ENCODE peak calls at places on chromosome 1, in five cellular contexts. X is H1, A is HepG2, M is HCT116, U is K562. N is an unnamed sample.

GRCh38 chr1:226420328-226420727 is 12.4 kb upstream of the PARP1 start:
- DNase-seq in A (no peak), M (no peak), U (no peak), X (no peak), N (no peak)

GRCh38 chr1:178690496-178690895 is 34.5 kb upstream of the RALGPS2 start:
- DNase-seq in U (no peak), X (no peak), A (no peak), M (no peak), N (no peak)

GRCh38 chr1:225987491-225988316 is 11.4 kb downstream of the SDE2 start:
- DNase-seq in U (no peak), M (peak), X (no peak), A (peak), N (no peak)

GRCh38 chr1:43441166-43441893 is 12.4 kb downstream of the HYI start:
- DNase-seq in X (no peak), A (no peak), M (no peak), U (no peak), N (no peak)

GRCh38 chr1:84605157-84605556 is 30.9 kb upstream of the CTBS start:
- DNase-seq in X (no peak), M (no peak), A (no peak), U (no peak), N (no peak)

GRCh38 chr1:243956448-243956847 is 94.6 kb upstream of the ZBTB18 start:
- DNase-seq in U (no peak), X (no peak), A (no peak), M (no peak), N (no peak)

GRCh38 chr1:239819756-239820155 is 271.9 kb upstream of the FMN2 start:
- DNase-seq in M (no peak), U (no peak), X (no peak), A (no peak), N (no peak)

GRCh38 chr1:165854101-165854845 is 26.9 kb downstream of the UCK2 start:
- DNase-seq in M (no peak), X (no peak), A (no peak), U (no peak), N (no peak)

GRCh38 chr1:168081373-168082007 is 55.2 kb downstream of the GPR161 start:
- DNase-seq in U (no peak), X (no peak), A (no peak), M (no peak), N (no peak)

GRCh38 chr1:243488459-243489163 is 232.8 kb downstream of the SDCCAG8 start:
- DNase-seq in A (no peak), U (no peak), M (no peak), X (no peak), N (no peak)

GRCh38 chr1:67590329-67590728 is 94.7 kb upstream of the GADD45A start:
- DNase-seq in M (no peak), U (no peak), X (no peak), A (no peak), N (no peak)

GRCh38 chr1:159737238-159737637 is 22.8 kb upstream of the CRP start:
- DNase-seq in M (no peak), A (no peak), X (no peak), U (no peak), N (no peak)

GRCh38 chr1:81699234-81699633 is 101.5 kb upstream of the ADGRL2 start:
- DNase-seq in U (no peak), X (no peak), M (no peak), A (no peak), N (no peak)

GRCh38 chr1:6412896-6413295 is 6.8 kb downstream of the HES2 start:
- DNase-seq in A (peak), M (no peak), U (no peak), X (no peak), N (no peak)

GRCh38 chr1:187691439-187691838 is 862.7 kb downstream of the PLA2G4A start:
- DNase-seq in M (peak), X (no peak), A (peak), U (no peak), N (no peak)

GRCh38 chr1:240776237-240776636 is 164.3 kb upstream of the GREM2 start:
- DNase-seq in U (no peak), M (no peak), A (no peak), X (no peak), N (no peak)

GRCh38 chr1:92299477-92300125 is 742 bp downstream of the RPAP2 start:
- DNase-seq in U (no peak), M (no peak), X (no peak), A (no peak), N (no peak)

GRCh38 chr1:41485605-41486004 is 1.1 kb upstream of the EDN2 start:
- DNase-seq in X (no peak), U (peak), M (no peak), A (no peak), N (no peak)

GRCh38 chr1:245960171-245960570 is 546.9 kb downstream of the SMYD3 start:
- DNase-seq in X (no peak), A (no peak), M (no peak), U (no peak), N (no peak)

GRCh38 chr1:200301152-200301551 is 108.7 kb downstream of the ZNF281 start:
- DNase-seq in A (no peak), X (no peak), M (no peak), U (no peak), N (no peak)

GRCh38 chr1:200304146-200304545 is 105.7 kb downstream of the ZNF281 start:
- DNase-seq in M (no peak), A (no peak), U (no peak), X (no peak), N (no peak)

GRCh38 chr1:200305806-200306205 is 104.0 kb downstream of the ZNF281 start:
- DNase-seq in X (no peak), M (no peak), U (no peak), A (no peak), N (peak)

GRCh38 chr1:200302192-200302892 is 107.5 kb downstream of the ZNF281 start:
- DNase-seq in M (no peak), X (no peak), U (no peak), A (no peak), N (no peak)

GRCh38 chr1:200302893-200303250 is 107.0 kb downstream of the ZNF281 start:
- DNase-seq in M (no peak), U (no peak), A (no peak), X (no peak), N (no peak)
- TF ChIP-seq CTCF in M (no peak), U (no peak), A (no peak), X (no peak), N (no peak)

GRCh38 chr1:11132571-11133293 is 33.1 kb upstream of the EXOSC10 start:
- DNase-seq in A (no peak), U (no peak), M (no peak), X (no peak), N (no peak)

GRCh38 chr1:11130406-11130805 is 30.7 kb upstream of the EXOSC10 start:
- DNase-seq in A (no peak), M (no peak), U (no peak), X (no peak), N (no peak)

GRCh38 chr1:11131816-11132215 is 32.1 kb upstream of the EXOSC10 start:
- DNase-seq in A (no peak), X (no peak), U (no peak), M (no peak), N (no peak)

GRCh38 chr1:11138952-11139351 is 39.3 kb upstream of the EXOSC10 start:
- DNase-seq in M (no peak), X (no peak), A (no peak), U (no peak), N (no peak)

GRCh38 chr1:11134352-11135266 is 34.9 kb upstream of the EXOSC10 start:
- DNase-seq in X (no peak), A (no peak), U (no peak), M (no peak), N (no peak)
- TF ChIP-seq SP1 in X (no peak), A (no peak), U (no peak), M (no peak), N (no peak)

DNA sequence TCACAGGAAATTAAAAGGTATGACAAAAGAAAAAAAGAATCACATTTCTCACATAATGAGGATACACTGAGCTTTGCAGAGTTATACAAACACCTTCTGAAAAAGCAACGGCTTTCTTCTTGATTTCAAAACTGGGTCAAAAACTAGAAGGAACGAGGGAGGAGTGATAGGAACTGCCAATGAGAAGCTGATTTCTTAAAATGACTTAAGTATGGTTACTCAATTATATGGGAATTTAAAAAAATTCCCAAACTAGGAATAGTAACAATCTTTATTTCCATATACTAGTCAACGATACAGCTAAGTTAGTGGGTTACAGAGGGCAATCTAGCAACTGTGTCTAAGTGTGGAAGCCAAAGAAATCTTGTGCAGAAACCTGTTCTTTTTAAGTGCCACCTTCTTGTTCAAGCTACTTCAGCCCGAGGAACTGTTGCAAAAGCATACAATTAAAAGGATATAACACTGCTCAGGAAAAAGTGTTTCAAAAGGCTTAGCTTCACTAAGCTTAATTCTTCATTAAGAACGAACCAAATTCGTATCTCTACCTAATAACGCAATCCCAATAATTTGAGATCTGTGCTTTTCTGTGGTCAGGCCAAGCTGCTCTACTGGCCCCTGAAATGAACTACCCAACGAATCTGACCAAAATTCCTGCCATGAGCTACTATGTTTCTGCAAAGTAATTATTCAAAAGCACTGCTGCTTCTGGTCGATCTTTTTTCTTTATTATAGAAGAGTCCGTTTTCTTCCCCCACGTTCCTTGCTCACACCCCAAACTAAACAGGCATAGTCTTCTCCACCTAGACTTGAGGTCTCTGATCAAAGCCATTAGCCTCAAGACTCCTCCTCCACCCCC is 1.9 kb downstream of the USP24 start:
- DNase-seq in U (no peak), M (no peak), A (no peak), X (no peak), N (no peak)
- TF ChIP-seq JUND in U (no peak), M (no peak), A (no peak), X (no peak), N (no peak)

DNA sequence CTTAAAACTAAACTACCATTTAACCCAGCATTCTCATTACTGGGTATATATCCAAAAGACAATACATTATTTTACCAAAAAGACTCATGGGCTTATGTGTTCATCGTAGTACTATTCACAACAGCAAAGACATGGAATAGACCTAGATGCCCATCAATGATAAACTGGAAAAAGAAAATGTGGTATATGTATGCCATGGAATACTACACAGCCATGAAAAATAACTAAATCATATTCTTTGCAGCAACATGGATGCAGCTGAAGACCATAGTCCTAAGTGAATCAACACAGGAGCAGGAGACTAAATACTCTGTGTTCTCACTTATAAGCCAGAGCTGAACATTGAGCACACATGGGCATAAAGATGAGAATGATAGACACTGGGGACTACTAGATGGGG is 645.1 kb upstream of the B3GALT2 start:
- DNase-seq in A (no peak), U (no peak), X (no peak), M (no peak), N (no peak)
- TF ChIP-seq CTCF in A (no peak), U (no peak), X (no peak), M (no peak), N (no peak)

GRCh38 chr1:94725566-94725965 is 94.6 kb upstream of the SLC44A3 start:
- DNase-seq in X (no peak), A (no peak), M (no peak), U (no peak), N (no peak)
- TF ChIP-seq SP1 in X (no peak), A (no peak), M (peak), U (no peak), N (no peak)

DNA sequence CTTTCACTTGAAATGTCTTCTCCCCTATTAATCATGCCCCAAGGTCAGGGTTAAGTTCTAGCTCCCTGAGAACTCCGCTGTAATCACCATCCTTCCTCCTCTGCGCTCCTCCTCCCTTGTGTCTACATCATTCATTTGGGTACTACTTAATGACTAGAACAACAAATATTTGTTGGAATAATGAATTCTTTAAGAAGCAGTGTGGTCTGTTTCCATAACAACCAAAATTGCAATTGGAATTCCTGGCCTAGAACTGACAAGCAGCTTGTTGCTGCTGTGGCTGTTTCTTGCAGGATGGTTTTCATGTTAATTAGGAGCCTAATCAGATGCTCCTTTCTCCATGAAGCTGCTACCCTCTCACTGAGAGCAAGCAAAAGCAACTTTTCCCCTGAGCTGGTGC is 192.5 kb downstream of the ZZZ3 start:
- DNase-seq in X (no peak), A (no peak), M (no peak), U (no peak), N (no peak)
- TF ChIP-seq JUND in X (no peak), A (no peak), M (no peak), U (no peak), N (no peak)

N was measured in GM12878.